ENCODE peak calls at places on chromosomes 6 and 20, in seven cellular contexts. K, H, Z, U, I, X and A are unnamed samples.

GRCh38 chr6:168086616-168087015 is 7.6 kb upstream of the FRMD1 start:
- DNase-seq in X (no peak), K (no peak), I (no peak), U (no peak), H (no peak), Z (no peak), A (no peak)

GRCh38 chr6:80457044-80457933 is 350.8 kb downstream of the BCKDHB start:
- DNase-seq in U (no peak), I (peak), H (peak), X (peak), K (peak), Z (no peak), A (no peak)

GRCh38 chr20:11229772-11230171 is 556.0 kb upstream of the JAG1 start:
- DNase-seq in K (peak), I (peak), H (peak), U (no peak), X (no peak), Z (peak), A (no peak)

GRCh38 chr6:52512199-52512598 is 64.7 kb downstream of the TRAM2 start:
- DNase-seq in U (no peak), H (peak), Z (no peak), I (peak), K (peak), X (no peak), A (no peak)

GRCh38 chr20:18783385-18783959 is 30.1 kb upstream of the SCP2D1 start:
- DNase-seq in K (no peak), H (no peak), I (no peak), X (no peak), U (no peak), Z (no peak), A (no peak)

GRCh38 chr6:82095091-82095490 is 152.5 kb downstream of the IBTK start:
- DNase-seq in I (no peak), K (no peak), Z (no peak), H (no peak), X (no peak), U (no peak), A (no peak)

GRCh38 chr20:23874747-23875146 is 4.8 kb downstream of the CST5 start:
- DNase-seq in X (no peak), K (no peak), U (no peak), H (no peak), I (no peak), Z (no peak), A (no peak)

GRCh38 chr20:44979090-44979621 is 12.8 kb downstream of the STK4 start:
- DNase-seq in I (peak), U (peak), H (peak), Z (no peak), X (peak), K (peak), A (no peak)

GRCh38 chr6:4577406-4577805 is 198.8 kb upstream of the CDYL start:
- DNase-seq in Z (no peak), H (peak), K (peak), I (peak), U (no peak), X (peak), A (no peak)

GRCh38 chr20:62571667-62572344 is 70.5 kb upstream of the SLCO4A1 start:
- DNase-seq in I (no peak), K (no peak), H (no peak), Z (no peak), U (no peak), X (no peak), A (no peak)

GRCh38 chr6:12504325-12504966 is 212.1 kb upstream of the PHACTR1 start:
- DNase-seq in U (no peak), Z (no peak), H (no peak), I (no peak), K (peak), X (peak), A (no peak)

GRCh38 chr6:133983099-133983939 is 30.3 kb downstream of the TBPL1 start:
- DNase-seq in Z (no peak), X (no peak), U (peak), K (peak), I (peak), H (no peak), A (no peak)

GRCh38 chr20:63009988-63010769 is 3.4 kb upstream of the BHLHE23 start:
- DNase-seq in K (peak), X (peak), Z (no peak), U (peak), H (no peak), I (peak), A (no peak)

GRCh38 chr6:113824411-113824810 is 32.7 kb upstream of the MARCKS start:
- DNase-seq in K (no peak), H (peak), U (no peak), X (no peak), I (no peak), Z (no peak), A (no peak)

GRCh38 chr20:21053002-21053762 is 53.0 kb downstream of the LINC00237 start:
- DNase-seq in U (no peak), I (no peak), X (no peak), Z (no peak), K (no peak), H (no peak), A (peak)

GRCh38 chr6:6915219-6915618 is 192.5 kb upstream of the RREB1 start:
- DNase-seq in K (peak), Z (no peak), H (peak), X (no peak), I (peak), U (no peak), A (no peak)

GRCh38 chr6:3165631-3166534 is 8.5 kb upstream of the TUBB2A start:
- DNase-seq in Z (peak), H (peak), X (no peak), K (peak), U (no peak), I (peak), A (no peak)

GRCh38 chr6:162301128-162301527 is 426.4 kb downstream of the PRKN start:
- DNase-seq in X (no peak), Z (no peak), I (no peak), H (no peak), K (no peak), U (no peak), A (no peak)

GRCh38 chr20:40532103-40532502 is 156.9 kb downstream of the MAFB start:
- DNase-seq in X (no peak), Z (no peak), I (peak), U (no peak), H (no peak), K (peak), A (no peak)

GRCh38 chr6:162179196-162179951 is 548.2 kb downstream of the PRKN start:
- DNase-seq in H (no peak), Z (no peak), U (no peak), I (no peak), K (no peak), X (no peak), A (no peak)

GRCh38 chr6:124719951-124720350 is 242.3 kb upstream of the RNF217 start:
- DNase-seq in U (no peak), I (no peak), H (no peak), X (no peak), K (no peak), Z (no peak), A (no peak)

GRCh38 chr20:38195041-38195504 is 30.0 kb upstream of the TGM2 start:
- DNase-seq in K (no peak), Z (no peak), X (no peak), H (no peak), I (no peak), U (no peak), A (no peak)

GRCh38 chr20:35315199-35316020 is 23.2 kb upstream of the FAM83C start:
- DNase-seq in X (no peak), H (no peak), K (no peak), Z (no peak), I (no peak), U (no peak), A (no peak)

GRCh38 chr6:90078513-90079289 is 184.4 kb downstream of the GJA10 start:
- DNase-seq in I (peak), Z (no peak), X (no peak), H (peak), U (no peak), K (no peak), A (no peak)

GRCh38 chr6:158849899-158850806 is 31.0 kb upstream of the EZR start:
- DNase-seq in H (peak), X (peak), U (peak), I (peak), Z (no peak), K (peak), A (no peak)

GRCh38 chr20:9474835-9475413 is 39.5 kb upstream of the LAMP5 start:
- DNase-seq in H (peak), Z (no peak), X (no peak), U (no peak), I (no peak), K (no peak), A (no peak)
- H3K4me3 ChIP-seq in H (no peak), Z (no peak), X (no peak), U (no peak), I (no peak), K (no peak), A (no peak)

GRCh38 chr20:59223750-59224149 is 60.1 kb downstream of the ZNF831 start:
- DNase-seq in K (no peak), U (no peak), I (no peak), X (no peak), H (no peak), Z (no peak), A (peak)

GRCh38 chr20:59221881-59222238 is 58.2 kb downstream of the ZNF831 start:
- DNase-seq in X (no peak), Z (no peak), I (no peak), U (no peak), H (no peak), K (no peak), A (no peak)

GRCh38 chr20:59222239-59222981 is 58.8 kb downstream of the ZNF831 start:
- DNase-seq in K (peak), Z (peak), H (peak), X (peak), I (peak), U (peak), A (peak)

GRCh38 chr20:59221049-59221748 is 57.6 kb downstream of the ZNF831 start:
- DNase-seq in Z (no peak), K (peak), I (peak), H (no peak), U (no peak), X (no peak), A (peak)

DNA sequence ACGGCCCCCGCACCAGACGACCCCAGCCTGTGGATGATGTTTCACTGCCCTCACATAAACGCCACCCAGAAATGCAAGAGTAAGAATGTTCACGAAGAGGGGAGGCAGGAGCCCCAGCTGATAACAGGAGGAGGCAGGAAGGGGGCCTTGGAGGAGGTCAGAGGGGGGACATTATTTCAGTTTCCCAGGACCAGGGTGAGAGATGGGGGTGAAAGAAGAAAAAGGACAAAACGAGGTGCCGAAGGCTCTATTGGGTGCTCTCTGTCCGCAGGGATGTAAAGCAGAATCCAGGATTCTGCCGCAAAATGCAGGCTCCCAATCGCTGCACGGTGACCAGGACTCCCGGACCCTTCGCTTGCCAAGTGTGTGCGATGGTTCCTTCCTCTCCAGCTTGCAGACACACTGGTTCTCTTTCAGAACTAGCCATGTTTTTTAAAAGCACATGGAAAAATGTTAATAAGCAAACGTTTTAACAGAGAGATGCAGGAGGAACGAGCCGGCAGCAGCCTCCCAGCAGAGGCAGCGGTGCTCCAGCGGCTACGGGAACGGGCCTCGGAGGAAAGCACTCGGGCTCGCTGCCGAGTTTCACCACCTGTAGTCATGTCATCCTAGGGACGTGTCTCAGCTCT is 59.5 kb downstream of the ZNF831 start:
- DNase-seq in U (no peak), X (no peak), Z (no peak), I (peak), H (no peak), K (peak), A (peak)
- H3K4me3 ChIP-seq in U (peak), X (peak), Z (peak), I (peak), H (no peak), K (peak), A (peak)

DNA sequence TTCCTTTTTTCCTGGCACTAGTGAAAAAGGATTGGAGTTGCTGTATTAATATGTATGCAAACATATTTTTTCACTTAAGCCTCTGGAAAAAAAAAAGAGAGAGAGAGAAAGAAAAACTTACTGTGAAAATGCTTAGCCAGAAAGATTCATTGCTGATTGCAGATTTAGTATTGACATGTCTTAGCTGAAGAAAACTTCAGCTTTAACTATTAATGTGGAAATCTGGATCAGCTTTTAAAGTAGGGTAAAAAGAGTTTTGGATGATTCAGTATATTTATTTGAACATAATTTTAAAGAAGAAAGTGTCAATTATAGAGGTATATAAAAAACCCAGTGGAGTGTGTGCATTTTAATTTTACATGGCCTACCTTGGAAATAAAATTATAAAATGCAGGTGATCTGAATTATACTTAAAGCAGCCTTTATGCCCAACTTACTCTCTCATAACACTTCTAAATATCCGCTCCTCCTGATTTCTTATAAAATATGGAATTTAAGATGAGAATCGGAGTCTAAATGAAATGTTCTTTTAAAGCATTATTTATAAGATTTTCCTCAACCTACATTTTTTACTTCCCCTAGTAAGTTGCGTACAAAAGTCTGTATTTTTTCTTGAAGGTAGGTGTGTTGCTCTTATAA is 3.6 kb downstream of the CITED2 start:
- DNase-seq in K (peak), I (no peak), U (no peak), H (no peak), X (no peak), Z (no peak), A (no peak)
- H3K4me3 ChIP-seq in K (peak), I (peak), U (no peak), H (peak), X (no peak), Z (no peak), A (peak)

DNA sequence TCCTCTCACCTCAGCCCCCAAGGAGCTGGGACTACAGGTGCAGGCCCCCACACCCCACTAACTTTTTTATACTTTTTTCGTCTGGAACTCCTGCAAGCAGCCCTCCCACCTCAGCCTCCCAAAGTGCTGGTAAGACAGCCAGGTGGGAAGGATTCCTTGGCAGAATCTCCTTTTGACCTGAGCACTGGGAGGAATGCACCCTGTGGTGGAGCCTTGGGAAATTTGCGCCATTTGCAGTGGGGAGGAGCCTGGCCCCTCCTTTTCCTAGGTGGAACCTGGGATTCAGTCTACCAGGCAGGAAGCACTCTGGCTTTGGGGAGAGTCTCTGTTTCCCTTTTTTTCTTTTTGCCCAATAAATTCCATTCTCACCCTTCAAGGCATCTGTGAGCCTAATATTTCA is 2.3 kb upstream of the RNGTT start:
- DNase-seq in U (no peak), I (no peak), K (no peak), X (no peak), H (no peak), Z (no peak), A (no peak)
- H3K4me3 ChIP-seq in U (no peak), I (no peak), K (no peak), X (no peak), H (no peak), Z (no peak), A (no peak)